ENCODE peak calls at places on chromosome 2, in seven cellular contexts. O is PC-9; I is MM.1S; L is PC-3; A is CD8-positive, alpha-beta T cell; S is thyroid gland; W is hepatocyte. H is an unnamed sample.

GRCh38 chr2:174589334-174589733 is 8.3 kb downstream of the WIPF1 start:
- DNase-seq in O (no peak), I (no peak), L (no peak), A (no peak), S (no peak), W (no peak), H (no peak)

GRCh38 chr2:99821572-99822369 is 320.6 kb downstream of the AFF3 start:
- DNase-seq in O (no peak), I (no peak), L (peak; percentile 72), A (no peak), S (no peak), W (no peak), H (no peak)

GRCh38 chr2:220499281-220499680 is 871.9 kb downstream of the SLC4A3 start:
- DNase-seq in O (no peak), I (no peak), L (peak; percentile 71), A (no peak), S (peak; percentile 79), W (peak; percentile 68), H (no peak)

GRCh38 chr2:96521219-96521618 is 15.3 kb upstream of the ARID5A start:
- DNase-seq in O (no peak), I (no peak), L (no peak), A (no peak), S (no peak), W (no peak), H (no peak)

GRCh38 chr2:238434846-238435751 is 8.4 kb downstream of the ASB1 start:
- DNase-seq in O (no peak), I (no peak), L (no peak), A (no peak), S (no peak), W (no peak), H (no peak)

GRCh38 chr2:66334237-66335054 is 100.5 kb upstream of the MEIS1 start:
- DNase-seq in O (no peak), I (peak; percentile 52), L (peak; percentile 46), A (no peak), S (no peak), W (no peak), H (no peak)

GRCh38 chr2:27431395-27431794 is 3.0 kb downstream of the NRBP1 start:
- DNase-seq in O (no peak), I (no peak), L (peak; percentile 36), A (no peak), S (no peak), W (no peak), H (peak; percentile 10)

GRCh38 chr2:102147935-102148334 is 5.4 kb downstream of the IL1R1 start:
- DNase-seq in O (no peak), I (no peak), L (no peak), A (no peak), S (no peak), W (no peak), H (no peak)

GRCh38 chr2:232076736-232077135 is 115.2 kb downstream of the DIS3L2 start:
- DNase-seq in O (no peak), I (no peak), L (no peak), A (no peak), S (no peak), W (no peak), H (no peak)

GRCh38 chr2:142980246-142981068 is 103.0 kb downstream of the KYNU start:
- DNase-seq in O (peak; percentile 74), I (peak; percentile 36), L (peak; percentile 77), A (no peak), S (no peak), W (peak; percentile 48), H (peak; percentile 8)

GRCh38 chr2:12506846-12507245 is 209.9 kb upstream of the TRIB2 start:
- DNase-seq in O (no peak), I (no peak), L (no peak), A (no peak), S (no peak), W (no peak), H (no peak)

GRCh38 chr2:199503148-199503547 is 45.4 kb upstream of the SATB2 start:
- DNase-seq in O (no peak), I (no peak), L (no peak), A (no peak), S (no peak), W (no peak), H (no peak)

GRCh38 chr2:138023298-138023697 is 59.0 kb downstream of the HNMT start:
- DNase-seq in O (no peak), I (no peak), L (no peak), A (no peak), S (no peak), W (no peak), H (no peak)

GRCh38 chr2:128217671-128218070 is 101.0 kb downstream of the HS6ST1 start:
- DNase-seq in O (peak; percentile 54), I (no peak), L (peak; percentile 58), A (no peak), S (no peak), W (no peak), H (no peak)

GRCh38 chr2:128214251-128214650 is 104.4 kb downstream of the HS6ST1 start:
- DNase-seq in O (no peak), I (no peak), L (no peak), A (no peak), S (no peak), W (no peak), H (no peak)

GRCh38 chr2:128215897-128216645 is 102.6 kb downstream of the HS6ST1 start:
- DNase-seq in O (no peak), I (no peak), L (no peak), A (no peak), S (no peak), W (no peak), H (no peak)

GRCh38 chr2:128219891-128220290 is 98.8 kb downstream of the HS6ST1 start:
- DNase-seq in O (no peak), I (no peak), L (no peak), A (no peak), S (no peak), W (no peak), H (no peak)

GRCh38 chr2:128214866-128215460 is 103.7 kb downstream of the HS6ST1 start:
- DNase-seq in O (no peak), I (no peak), L (no peak), A (no peak), S (no peak), W (no peak), H (no peak)
- H3K4me1 ChIP-seq in O (no peaks in the 10 kb centered on the region), I (no peaks in the 10 kb centered on the region), L (peaks cover 4% of the 10 kb centered on the region), A (peaks cover 3% of the 10 kb centered on the region), S (no peaks in the 10 kb centered on the region), W (no peaks in the 10 kb centered on the region), H (no peaks in the 10 kb centered on the region)

GRCh38 chr2:133365117-133365516 is 203.1 kb downstream of the NCKAP5 start:
- DNase-seq in O (no peak), I (no peak), L (no peak), A (no peak), S (no peak), W (no peak), H (no peak)

GRCh38 chr2:133364636-133365035 is 203.6 kb downstream of the NCKAP5 start:
- DNase-seq in O (no peak), I (no peak), L (no peak), A (no peak), S (no peak), W (no peak), H (no peak)

GRCh38 chr2:133360190-133360589 is 208.1 kb downstream of the NCKAP5 start:
- DNase-seq in O (no peak), I (no peak), L (no peak), A (no peak), S (no peak), W (no peak), H (no peak)

GRCh38 chr2:133363884-133364283 is 204.4 kb downstream of the NCKAP5 start:
- DNase-seq in O (no peak), I (no peak), L (no peak), A (no peak), S (no peak), W (no peak), H (no peak)

GRCh38 chr2:133362061-133362476 is 206.2 kb downstream of the NCKAP5 start:
- DNase-seq in O (no peak), I (no peak), L (peak; percentile 46), A (no peak), S (no peak), W (peak; percentile 11), H (no peak)
- H3K4me3 ChIP-seq in O (no peak overlapping the region), I (no peak overlapping the region), L (no peak overlapping the region), A (no peak overlapping the region), S (no peak overlapping the region), W (no peak overlapping the region), H (no peak overlapping the region)

GRCh38 chr2:205692095-205692494 is 9.8 kb downstream of the NRP2 start:
- DNase-seq in O (no peak), I (no peak), L (peak; percentile 17), A (no peak), S (no peak), W (no peak), H (no peak)
- H3K4me1 ChIP-seq in O (no peaks in the 10 kb centered on the region), I (no peaks in the 10 kb centered on the region), L (no peaks in the 10 kb centered on the region), A (no peaks in the 10 kb centered on the region), S (no peaks in the 10 kb centered on the region), W (peaks cover 30% of the 10 kb centered on the region), H (peaks cover 6% of the 10 kb centered on the region)

DNA sequence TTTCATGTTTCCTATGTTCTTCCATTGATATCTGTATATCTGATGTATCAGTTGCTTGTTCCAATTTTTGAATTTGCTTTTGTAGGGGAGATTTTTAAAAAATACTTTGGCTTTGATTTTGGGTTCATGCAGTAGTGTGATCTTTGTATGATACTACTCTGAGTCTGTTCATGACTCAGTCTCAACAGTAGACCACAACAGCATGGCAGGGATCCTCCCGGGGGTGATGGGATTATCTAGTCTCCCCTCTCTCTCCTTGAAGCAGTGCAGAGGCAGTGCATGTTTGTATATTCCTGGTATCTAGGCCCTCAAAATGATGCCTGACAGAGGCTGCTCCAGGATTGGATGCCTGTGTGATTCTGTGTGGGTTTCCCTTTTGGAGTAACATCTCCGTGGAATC is 55.3 kb downstream of the G6PC2 start:
- DNase-seq in O (no peak), I (no peak), L (no peak), A (no peak), S (no peak), W (no peak), H (no peak)
- H3K4me3 ChIP-seq in O (no peak overlapping the region), I (no peak overlapping the region), L (no peak overlapping the region), A (no peak overlapping the region), S (no peak overlapping the region), W (no peak overlapping the region), H (no peak overlapping the region)

GRCh38 chr2:217837001-217837491 is 165.7 kb downstream of the TNS1 start:
- DNase-seq in O (no peak), I (no peak), L (peak; percentile 10), A (no peak), S (peak; percentile 94), W (peak; percentile 51), H (peak; percentile 16)
- H3K4me1 ChIP-seq in O (no peaks in the 10 kb centered on the region), I (no peaks in the 10 kb centered on the region), L (no peaks in the 10 kb centered on the region), A (no peaks in the 10 kb centered on the region), S (peaks cover 43% of the 10 kb centered on the region), W (peaks cover 12% of the 10 kb centered on the region), H (no peaks in the 10 kb centered on the region)

GRCh38 chr2:207619764-207620203 is 5.4 kb downstream of the METTL21A start:
- DNase-seq in O (no peak), I (no peak), L (no peak), A (no peak), S (no peak), W (no peak), H (no peak)
- H3K4me3 ChIP-seq in O (no peak overlapping the region), I (no peak overlapping the region), L (no peak overlapping the region), A (no peak overlapping the region), S (no peak overlapping the region), W (no peak overlapping the region), H (no peak overlapping the region)

GRCh38 chr2:128440087-128440665 is 121.5 kb upstream of the HS6ST1 start:
- DNase-seq in O (no peak), I (no peak), L (no peak), A (peak; percentile 3), S (no peak), W (no peak), H (no peak)
- H3K4me1 ChIP-seq in O (peaks cover 5% of the 10 kb centered on the region), I (no peaks in the 10 kb centered on the region), L (no peaks in the 10 kb centered on the region), A (no peaks in the 10 kb centered on the region), S (peaks cover 6% of the 10 kb centered on the region), W (peaks cover 19% of the 10 kb centered on the region), H (peaks cover 4% of the 10 kb centered on the region)